ENCODE peak calls at places on chromosomes 4 and X, in eight cellular contexts. U, O, G, H, X, V, L and K are unnamed samples.

GRCh38 chr4:183499797-183500196 is 5.1 kb upstream of the ING2 start:
- DNase-seq in U (no peak), O (no peak), G (no peak), H (no peak), X (no peak), V (no peak), L (no peak), K (no peak)

GRCh38 chrX:131812847-131813825 is 210.0 kb upstream of the STK26 start:
- DNase-seq in U (no peak), O (peak; percentile 73), G (no peak), H (peak; percentile 79), X (peak; percentile 88), V (peak; percentile 93), L (peak; percentile 71), K (no peak)

GRCh38 chrX:11899091-11899490 is 141.1 kb downstream of the MSL3 start:
- DNase-seq in U (no peak), O (no peak), G (peak; percentile 0), H (no peak), X (no peak), V (no peak), L (no peak), K (no peak)

GRCh38 chr4:42554072-42554471 is 102.8 kb downstream of the ATP8A1 start:
- DNase-seq in U (no peak), O (no peak), G (no peak), H (no peak), X (no peak), V (no peak), L (no peak), K (no peak)

GRCh38 chr4:11427201-11427996 is 1.3 kb downstream of the HS3ST1 start:
- DNase-seq in U (no peak), O (no peak), G (no peak), H (no peak), X (peak; percentile 79), V (no peak), L (no peak), K (no peak)

GRCh38 chr4:142354794-142355416 is 491.2 kb downstream of the INPP4B start:
- DNase-seq in U (no peak), O (no peak), G (no peak), H (no peak), X (no peak), V (no peak), L (no peak), K (no peak)

GRCh38 chr4:124230268-124230667 is 482.3 kb downstream of the ANKRD50 start:
- DNase-seq in U (no peak), O (no peak), G (no peak), H (no peak), X (no peak), V (no peak), L (no peak), K (no peak)

GRCh38 chrX:103614999-103615398 is 7.2 kb downstream of the TCEAL3 start:
- DNase-seq in U (no peak), O (no peak), G (no peak), H (no peak), X (no peak), V (no peak), L (no peak), K (no peak)

GRCh38 chr4:160038560-160038959 is 935.7 kb downstream of the RAPGEF2 start:
- DNase-seq in U (no peak), O (no peak), G (no peak), H (no peak), X (no peak), V (no peak), L (no peak), K (no peak)

GRCh38 chrX:281166-281999 is at the start of gene PLCXD1:
- DNase-seq in U (no peak), O (no peak), G (no peak), H (peak; percentile 36), X (peak; percentile 76), V (no peak), L (no peak), K (no peak)
- TF ChIP-seq POLR2A in U (no peak), O (no peak), G (no peak), H (no peak), X (no peak), V (no peak), L (no peak), K (no peak)

GRCh38 chr4:76311896-76312331 is 5.4 kb downstream of the STBD1 start:
- DNase-seq in U (no peak), O (no peak), G (no peak), H (no peak), X (no peak), V (no peak), L (no peak), K (no peak)
- TF ChIP-seq POLR2A in U (no peak), O (no peak), G (no peak), H (no peak), X (no peak), V (no peak), L (no peak), K (no peak)

GRCh38 chr4:1027219-1027915 is 15.9 kb downstream of the FGFRL1 start:
- DNase-seq in U (no peak), O (no peak), G (no peak), H (no peak), X (no peak), V (no peak), L (no peak), K (peak; percentile 81)
- TF ChIP-seq POLR2A in U (no peak), O (no peak), G (no peak), H (no peak), X (no peak), V (no peak), L (no peak), K (no peak)

DNA sequence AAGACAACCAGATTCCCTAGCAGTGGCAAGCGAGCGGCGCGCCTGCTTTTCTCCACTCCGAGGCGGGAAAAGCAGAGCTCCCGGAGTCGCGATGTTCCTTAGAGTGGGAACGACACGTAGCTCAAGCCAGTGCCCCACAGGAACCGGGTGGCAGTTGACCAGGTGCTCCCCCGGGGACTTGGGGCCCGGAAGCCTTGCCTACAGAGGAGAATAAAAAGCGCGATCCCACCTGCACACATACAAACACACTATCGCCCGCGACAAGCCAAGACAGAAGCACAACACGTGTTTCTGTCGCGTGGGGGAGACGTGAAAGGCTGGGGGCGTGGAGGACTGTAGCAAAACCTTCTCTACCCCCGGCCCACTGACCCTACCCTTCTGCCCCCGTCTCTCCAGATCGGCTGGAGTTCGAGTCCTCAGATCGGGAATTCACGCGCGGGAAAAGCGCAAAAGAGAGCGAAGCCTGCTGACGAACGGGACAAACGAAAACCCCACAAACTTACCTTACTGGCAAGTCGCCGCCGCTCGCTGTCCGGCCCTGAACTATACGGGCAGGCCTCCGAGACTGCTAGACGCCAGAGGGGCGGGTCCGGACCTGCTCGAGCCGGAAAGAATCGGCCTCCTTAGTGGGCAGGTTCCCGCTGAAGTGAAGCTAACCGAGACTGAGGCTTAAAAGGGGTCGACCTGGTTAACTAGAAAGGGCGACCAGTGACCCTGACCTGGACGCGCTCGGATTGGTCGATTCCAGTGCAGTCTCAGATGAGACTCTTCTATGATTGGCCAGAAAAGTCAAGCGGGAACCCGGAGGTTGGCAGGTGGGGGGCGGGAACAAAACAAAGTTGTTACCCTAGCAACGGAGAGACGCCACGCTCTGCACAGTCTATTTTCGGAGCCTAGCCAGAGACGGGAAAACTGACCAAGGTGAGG is at the start of the genes DNAAF6 and NUP62CL:
- DNase-seq in U (no peak), O (peak; percentile 56), G (peak; percentile 11), H (no peak), X (peak; percentile 85), V (no peak), L (peak; percentile 54), K (peak; percentile 73)
- TF ChIP-seq POLR2A in U (no peak), O (no peak), G (no peak), H (no peak), X (no peak), V (no peak), L (no peak), K (peak; percentile 13)

DNA sequence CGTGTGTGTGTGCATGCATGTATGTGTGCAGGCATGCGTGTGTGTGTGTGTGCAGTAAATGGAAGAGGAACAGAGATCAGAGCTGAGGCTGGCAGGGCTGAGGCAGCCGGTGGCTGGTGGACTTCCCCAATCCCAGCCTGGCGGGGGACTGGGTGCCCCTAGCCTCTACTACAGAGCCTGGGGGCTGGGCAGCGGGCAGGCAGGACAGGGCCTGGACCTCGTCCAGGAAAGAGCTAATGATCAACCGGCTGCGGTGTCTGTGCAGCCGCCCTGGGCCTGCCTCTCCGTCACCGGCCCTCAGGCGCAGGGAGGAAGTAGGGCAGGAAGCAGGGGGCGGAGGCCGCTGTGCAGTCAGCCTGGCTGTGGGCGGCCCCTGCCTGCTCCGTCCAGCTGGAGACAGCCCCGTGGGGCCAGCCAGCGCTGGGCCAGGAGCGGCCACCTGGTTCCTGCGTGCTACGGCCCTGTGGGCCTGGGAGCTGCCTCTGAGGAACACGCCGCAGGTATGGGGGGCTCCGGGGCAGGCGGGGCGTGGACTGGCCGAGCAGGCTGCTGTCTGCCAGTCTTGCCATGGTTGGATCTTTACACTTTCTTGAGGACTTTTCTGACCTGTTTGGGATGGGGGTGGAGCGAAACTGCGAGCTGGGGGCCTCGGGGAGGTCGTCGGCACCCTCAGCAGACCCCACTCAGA is at the start of gene SH3TC1:
- DNase-seq in U (peak; percentile 67), O (peak; percentile 66), G (peak; percentile 93), H (peak; percentile 86), X (peak; percentile 97), V (peak; percentile 96), L (peak; percentile 93), K (peak; percentile 96)
- TF ChIP-seq POLR2A in U (peak; percentile 61), O (no peak), G (peak; percentile 67), H (no peak), X (peak; percentile 71), V (no peak), L (peak; percentile 67), K (peak; percentile 78)

GRCh38 chrX:130401415-130402210 is at the start of gene RBMX2:
- DNase-seq in U (peak; percentile 39), O (peak; percentile 64), G (peak; percentile 87), H (peak; percentile 61), X (peak; percentile 91), V (peak; percentile 91), L (peak; percentile 74), K (peak; percentile 95)
- TF ChIP-seq POLR2A in U (peak; percentile 68), O (peak; percentile 48), G (peak; percentile 65), H (no peak), X (peak; percentile 48), V (no peak), L (peak; percentile 76), K (peak; percentile 73)

DNA sequence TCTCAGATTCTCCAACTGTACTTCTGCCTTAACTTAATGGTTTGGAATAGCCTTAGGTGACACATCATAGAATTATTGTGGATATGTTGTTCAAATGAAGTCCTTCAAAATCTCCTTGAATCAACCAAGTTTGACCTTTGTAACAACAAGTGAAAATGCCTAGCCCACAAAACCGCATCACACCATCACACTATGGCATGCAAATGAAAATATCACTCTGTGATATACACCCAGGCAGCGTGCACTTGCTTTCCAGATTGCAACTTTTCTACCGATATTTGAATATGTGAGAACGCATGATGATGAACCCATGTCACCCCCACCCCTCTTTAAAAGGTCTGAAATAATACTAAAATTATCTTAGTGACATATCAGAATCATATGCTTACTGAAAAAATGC is 656.7 kb downstream of the GABRG1 start:
- DNase-seq in U (no peak), O (no peak), G (no peak), H (no peak), X (no peak), V (no peak), L (no peak), K (no peak)
- TF ChIP-seq POLR2A in U (no peak), O (no peak), G (no peak), H (no peak), X (no peak), V (no peak), L (no peak), K (no peak)

GRCh38 chrX:427812-428725 is 41.4 kb upstream of the PPP2R3B start:
- DNase-seq in U (no peak), O (no peak), G (no peak), H (no peak), X (no peak), V (no peak), L (no peak), K (no peak)
- TF ChIP-seq POLR2A in U (no peak), O (no peak), G (no peak), H (no peak), X (no peak), V (no peak), L (no peak), K (no peak)